ENCODE peak calls at places on chromosomes 12 and 14, in seven cellular contexts. H, M, O, E, Q, W and T are unnamed samples.

GRCh38 chr14:20631821-20632389 is 9.6 kb downstream of the OR6S1 start:
- DNase-seq in H (no peak), M (no peak), O (no peak), E (peak), Q (no peak), W (peak), T (peak)

GRCh38 chr14:75657331-75657730 is 3.3 kb downstream of the ERG28 start:
- DNase-seq in H (no peak), M (no peak), O (no peak), E (no peak), Q (no peak), W (no peak), T (no peak)

GRCh38 chr12:53599579-53599978 is 26.6 kb downstream of the ATF7 start:
- DNase-seq in H (no peak), M (no peak), O (no peak), E (no peak), Q (no peak), W (peak), T (no peak)

GRCh38 chr12:105109465-105110212 is 2.1 kb downstream of the WASHC4 start:
- DNase-seq in H (no peak), M (no peak), O (no peak), E (no peak), Q (no peak), W (peak), T (no peak)

GRCh38 chr12:48998497-48999353 is 450 bp downstream of the DDN start:
- DNase-seq in H (no peak), M (no peak), O (no peak), E (no peak), Q (no peak), W (peak), T (no peak)

GRCh38 chr12:4025420-4026358 is 152.5 kb upstream of the PARP11 start:
- DNase-seq in H (no peak), M (no peak), O (no peak), E (no peak), Q (no peak), W (no peak), T (no peak)

GRCh38 chr12:96140110-96140509 is 54.1 kb upstream of the ELK3 start:
- DNase-seq in H (no peak), M (no peak), O (no peak), E (no peak), Q (peak), W (peak), T (no peak)

GRCh38 chr14:104294628-104294982 is 156.2 kb downstream of the KIF26A start:
- DNase-seq in H (no peak), M (no peak), O (no peak), E (peak), Q (no peak), W (no peak), T (no peak)

GRCh38 chr12:92039048-92039447 is 106.6 kb downstream of the BTG1 start:
- DNase-seq in H (no peak), M (no peak), O (no peak), E (no peak), Q (no peak), W (no peak), T (no peak)

GRCh38 chr14:81286574-81287370 is 66.0 kb upstream of the GTF2A1 start:
- DNase-seq in H (no peak), M (no peak), O (no peak), E (no peak), Q (no peak), W (no peak), T (no peak)

GRCh38 chr12:57845478-57846284 is 848 bp downstream of the CTDSP2 start:
- DNase-seq in H (peak), M (no peak), O (no peak), E (peak), Q (no peak), W (peak), T (no peak)

GRCh38 chr12:84986586-84986985 is 49.5 kb downstream of the TSPAN19 start:
- DNase-seq in H (no peak), M (peak), O (no peak), E (no peak), Q (no peak), W (no peak), T (no peak)

GRCh38 chr12:123160801-123161487 is 10.1 kb upstream of the PITPNM2 start:
- DNase-seq in H (no peak), M (no peak), O (no peak), E (no peak), Q (no peak), W (peak), T (no peak)

GRCh38 chr14:89187501-89187900 is 229.5 kb downstream of the FOXN3 start:
- DNase-seq in H (no peak), M (no peak), O (no peak), E (no peak), Q (no peak), W (no peak), T (no peak)

GRCh38 chr12:47033081-47033480 is 46.3 kb upstream of the PCED1B start:
- DNase-seq in H (no peak), M (no peak), O (no peak), E (no peak), Q (no peak), W (peak), T (no peak)

GRCh38 chr12:116996058-116996457 is 85.3 kb downstream of the FBXW8 start:
- DNase-seq in H (no peak), M (no peak), O (no peak), E (no peak), Q (no peak), W (peak), T (no peak)

GRCh38 chr14:35385042-35385839 is 19.3 kb downstream of the NFKBIA start:
- DNase-seq in H (no peak), M (peak), O (no peak), E (peak), Q (peak), W (peak), T (no peak)

GRCh38 chr12:125340791-125341190 is 275.6 kb downstream of the AACS start:
- DNase-seq in H (no peak), M (no peak), O (no peak), E (no peak), Q (peak), W (peak), T (no peak)

GRCh38 chr14:101198398-101199027 is 295.0 kb upstream of the RTL1 start:
- DNase-seq in H (no peak), M (no peak), O (no peak), E (peak), Q (no peak), W (no peak), T (peak)

GRCh38 chr14:81343701-81344100 is 56.4 kb downstream of the STON2 start:
- DNase-seq in H (no peak), M (no peak), O (no peak), E (no peak), Q (no peak), W (no peak), T (no peak)